ENCODE peak calls at places on chromosomes 11 and 22, in five cellular contexts. U, P, D, T and J are unnamed samples.

GRCh38 chr11:60363542-60364525 is 14.5 kb upstream of the MS4A7 start:
- DNase-seq in U (no peak), P (peak), D (peak), T (peak), J (peak)

GRCh38 chr11:68206211-68206610 is 6.9 kb downstream of the KMT5B start:
- DNase-seq in U (peak), P (no peak), D (peak), T (no peak), J (peak)

GRCh38 chr11:60895687-60896086 is 10.7 kb downstream of the PRPF19 start:
- DNase-seq in U (no peak), P (no peak), D (no peak), T (no peak), J (no peak)

GRCh38 chr11:118401880-118402590 is 629 bp downstream of the ATP5MG start:
- DNase-seq in U (no peak), P (no peak), D (peak), T (no peak), J (peak)

GRCh38 chr11:105045897-105046296 is 762 bp upstream of the CARD16 start:
- DNase-seq in U (no peak), P (no peak), D (peak), T (no peak), J (no peak)

GRCh38 chr11:68382358-68382998 is 70.1 kb downstream of the LRP5 start:
- DNase-seq in U (no peak), P (no peak), D (no peak), T (no peak), J (no peak)

GRCh38 chr11:98772799-98773198 is 247.9 kb upstream of the CNTN5 start:
- DNase-seq in U (no peak), P (no peak), D (no peak), T (no peak), J (no peak)

GRCh38 chr11:112017538-112017937 is 7.7 kb upstream of the DLAT start:
- DNase-seq in U (no peak), P (no peak), D (peak), T (no peak), J (peak)

GRCh38 chr11:17611503-17612220 is 64.6 kb downstream of the OTOG start:
- DNase-seq in U (no peak), P (peak), D (no peak), T (no peak), J (no peak)

GRCh38 chr11:125280646-125281045 is 116.1 kb downstream of the PKNOX2 start:
- DNase-seq in U (no peak), P (no peak), D (no peak), T (no peak), J (no peak)

GRCh38 chr11:13939952-13940610 is 22.4 kb upstream of the SPON1 start:
- DNase-seq in U (no peak), P (no peak), D (peak), T (no peak), J (peak)

GRCh38 chr22:45946805-45947600 is 30.0 kb downstream of the WNT7B start:
- DNase-seq in U (no peak), P (no peak), D (no peak), T (no peak), J (no peak)

GRCh38 chr11:80779907-80780615 is 1339.2 kb upstream of the TENM4 start:
- DNase-seq in U (no peak), P (no peak), D (no peak), T (no peak), J (no peak)

GRCh38 chr11:61153593-61154090 is 7.6 kb downstream of the VPS37C start:
- DNase-seq in U (no peak), P (no peak), D (no peak), T (no peak), J (no peak)

GRCh38 chr11:58485961-58486360 is 21.9 kb downstream of the OR5B21 start:
- DNase-seq in U (no peak), P (no peak), D (no peak), T (no peak), J (no peak)

GRCh38 chr11:16987205-16987568 is 27.0 kb downstream of the PLEKHA7 start:
- DNase-seq in U (no peak), P (peak), D (no peak), T (no peak), J (no peak)

GRCh38 chr11:15565846-15566245 is 451.1 kb downstream of the INSC start:
- DNase-seq in U (no peak), P (no peak), D (no peak), T (no peak), J (no peak)

GRCh38 chr11:130124096-130124495 is 35.5 kb upstream of the ST14 start:
- DNase-seq in U (peak), P (peak), D (peak), T (peak), J (peak)

GRCh38 chr11:68229601-68230000 is 16.5 kb upstream of the KMT5B start:
- DNase-seq in U (no peak), P (no peak), D (no peak), T (no peak), J (no peak)

GRCh38 chr11:8871283-8871775 is 39.7 kb upstream of the AKIP1 start:
- DNase-seq in U (no peak), P (peak), D (peak), T (peak), J (peak)

GRCh38 chr22:40932396-40932795 is 18.8 kb upstream of the RBX1 start:
- DNase-seq in U (no peak), P (no peak), D (no peak), T (no peak), J (no peak)

GRCh38 chr11:68260484-68260883 is 11.3 kb downstream of the C11orf24 start:
- DNase-seq in U (no peak), P (no peak), D (no peak), T (no peak), J (no peak)

GRCh38 chr11:10550503-10550902 is 9.5 kb upstream of the RNF141 start:
- DNase-seq in U (no peak), P (no peak), D (peak), T (no peak), J (peak)

GRCh38 chr11:120055646-120056045 is 82.3 kb downstream of the TRIM29 start:
- DNase-seq in U (no peak), P (no peak), D (no peak), T (peak), J (peak)

GRCh38 chr11:8023831-8024555 is 36.9 kb downstream of the EIF3F start:
- DNase-seq in U (no peak), P (no peak), D (peak), T (no peak), J (peak)

GRCh38 chr11:94665116-94665659 is 98.0 kb downstream of the PIWIL4 start:
- DNase-seq in U (no peak), P (no peak), D (no peak), T (no peak), J (no peak)

GRCh38 chr22:22884010-22884887 is 3.4 kb upstream of the IGLL5 start:
- DNase-seq in U (no peak), P (peak), D (peak), T (peak), J (peak)

GRCh38 chr11:61697764-61698163 is 17.6 kb downstream of the DAGLA start:
- DNase-seq in U (no peak), P (no peak), D (no peak), T (no peak), J (no peak)

GRCh38 chr11:62556102-62556871 is 9.7 kb upstream of the AHNAK start:
- DNase-seq in U (peak), P (peak), D (peak), T (peak), J (peak)

GRCh38 chr22:39215430-39216142 is 29.2 kb downstream of the PDGFB start:
- DNase-seq in U (peak), P (peak), D (no peak), T (no peak), J (no peak)

GRCh38 chr11:120153221-120153620 is 15.3 kb upstream of the TRIM29 start:
- DNase-seq in U (no peak), P (no peak), D (no peak), T (no peak), J (peak)

DNA sequence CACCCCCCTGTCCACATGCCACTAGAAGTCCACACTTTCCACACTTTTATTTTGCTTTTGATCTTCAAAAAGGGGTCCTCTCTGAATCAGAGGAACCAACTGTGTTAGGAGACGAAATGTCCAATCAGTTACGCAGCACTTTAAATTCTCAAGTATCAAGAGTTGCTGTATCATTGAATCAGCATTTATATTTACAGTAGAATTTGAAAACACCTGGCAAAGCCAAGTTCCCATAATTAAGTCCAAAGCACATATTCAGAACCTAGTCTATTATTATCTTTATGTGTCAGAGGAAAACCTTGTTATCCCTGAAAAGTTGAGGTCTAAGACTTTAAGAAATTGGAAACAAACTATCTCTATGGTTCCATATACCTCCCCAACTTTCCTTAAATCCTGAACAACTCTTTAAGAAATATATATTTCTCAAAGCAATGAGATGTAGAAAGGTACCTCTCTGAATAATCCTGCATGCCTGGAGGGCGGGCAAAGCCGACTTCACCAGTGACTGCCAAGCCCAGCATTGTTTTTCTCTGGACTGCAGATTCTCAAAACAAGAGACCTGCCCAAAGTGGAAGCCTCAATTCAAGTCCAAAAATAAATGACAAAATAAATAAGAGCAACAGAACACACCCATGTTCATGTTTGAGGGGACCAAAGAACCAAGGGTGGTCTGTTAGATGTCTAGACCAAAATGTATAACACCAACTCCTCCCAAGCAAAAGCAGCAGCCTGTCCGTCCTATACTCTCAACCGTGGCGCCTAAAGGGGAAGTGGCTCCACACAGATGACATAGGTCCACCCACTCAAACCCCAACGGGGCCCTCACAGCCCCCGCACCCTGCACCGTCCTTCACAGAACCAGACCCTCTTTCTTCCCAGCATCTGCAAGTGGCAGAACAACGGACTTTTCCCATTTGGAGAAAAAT is 76.0 kb upstream of the ARFGAP3 start:
- DNase-seq in U (peak), P (peak), D (no peak), T (no peak), J (no peak)
- H3K4me3 ChIP-seq in U (peak), P (no peak), D (peak), T (peak), J (no peak)

GRCh38 chr22:48782817-48783511 is 1044.7 kb downstream of the BRD1 start:
- DNase-seq in U (no peak), P (no peak), D (no peak), T (no peak), J (no peak)
- TF ChIP-seq CTCF in U (no peak), P (no peak), D (no peak), T (no peak), J (no peak)

DNA sequence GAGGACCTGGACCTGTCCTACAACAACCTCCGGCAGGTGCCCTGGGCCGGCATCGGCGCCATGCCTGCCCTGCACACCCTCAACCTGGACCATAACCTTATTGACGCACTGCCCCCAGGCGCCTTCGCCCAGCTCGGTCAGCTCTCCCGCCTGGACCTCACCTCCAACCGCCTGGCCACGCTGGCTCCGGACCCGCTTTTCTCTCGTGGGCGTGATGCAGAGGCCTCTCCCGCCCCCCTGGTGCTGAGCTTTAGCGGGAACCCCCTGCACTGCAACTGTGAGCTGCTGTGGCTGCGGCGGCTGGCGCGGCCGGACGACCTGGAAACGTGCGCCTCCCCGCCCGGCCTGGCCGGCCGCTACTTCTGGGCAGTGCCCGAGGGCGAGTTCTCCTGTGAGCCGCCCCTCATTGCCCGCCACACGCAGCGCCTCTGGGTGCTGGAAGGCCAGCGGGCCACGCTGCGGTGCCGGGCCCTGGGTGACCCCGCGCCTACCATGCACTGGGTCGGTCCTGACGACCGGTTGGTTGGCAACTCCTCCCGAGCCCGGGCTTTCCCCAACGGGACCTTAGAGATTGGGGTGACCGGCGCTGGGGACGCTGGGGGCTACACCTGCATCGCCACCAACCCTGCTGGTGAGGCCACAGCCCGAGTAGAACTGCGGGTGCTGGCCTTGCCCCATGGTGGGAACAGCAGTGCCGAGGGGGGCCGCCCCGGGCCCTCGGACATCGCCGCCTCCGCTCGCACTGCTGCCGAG is 1.5 kb downstream of the LRFN4 start:
- DNase-seq in U (peak), P (no peak), D (no peak), T (no peak), J (no peak)
- H3K4me3 ChIP-seq in U (no peak), P (no peak), D (no peak), T (no peak), J (no peak)

DNA sequence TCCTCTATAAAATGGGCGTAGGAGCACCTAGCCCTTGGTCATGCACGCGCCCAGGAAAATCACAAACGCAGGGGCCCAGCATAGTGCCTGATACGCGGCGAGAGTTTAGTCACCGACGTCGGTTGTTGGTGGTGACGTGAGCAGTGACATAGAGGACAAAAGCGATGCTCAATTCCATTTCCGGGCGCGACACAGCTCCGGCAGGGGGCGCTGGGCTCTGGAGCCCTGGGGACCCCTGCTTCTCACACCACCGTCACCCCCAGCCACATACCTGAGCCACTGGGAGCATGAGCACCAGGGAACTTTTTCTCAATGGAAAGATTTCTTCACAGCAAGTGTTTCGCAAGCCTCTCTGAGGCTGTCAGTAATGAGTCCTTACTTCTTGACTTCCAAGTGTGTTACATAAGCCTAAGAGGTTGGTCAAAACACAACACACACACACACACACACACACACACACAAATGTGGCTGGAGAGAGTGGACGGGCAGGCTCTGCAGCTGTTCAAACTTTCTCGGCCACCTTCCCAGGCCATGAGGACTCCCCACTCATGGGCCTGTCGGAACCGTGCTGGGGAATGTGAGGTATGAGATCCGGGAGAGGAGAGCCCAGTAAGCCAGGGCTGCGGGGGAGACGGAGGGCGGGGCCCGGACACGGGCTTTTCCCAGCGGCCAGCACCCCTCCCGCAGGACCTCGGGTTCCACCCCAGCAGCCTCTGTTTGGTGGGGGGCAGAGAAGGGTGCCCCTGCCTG is 36.9 kb upstream of the LINC01488 start:
- DNase-seq in U (peak), P (peak), D (peak), T (peak), J (peak)
- TF ChIP-seq CTCF in U (no peak), P (no peak), D (peak), T (no peak), J (peak)

DNA sequence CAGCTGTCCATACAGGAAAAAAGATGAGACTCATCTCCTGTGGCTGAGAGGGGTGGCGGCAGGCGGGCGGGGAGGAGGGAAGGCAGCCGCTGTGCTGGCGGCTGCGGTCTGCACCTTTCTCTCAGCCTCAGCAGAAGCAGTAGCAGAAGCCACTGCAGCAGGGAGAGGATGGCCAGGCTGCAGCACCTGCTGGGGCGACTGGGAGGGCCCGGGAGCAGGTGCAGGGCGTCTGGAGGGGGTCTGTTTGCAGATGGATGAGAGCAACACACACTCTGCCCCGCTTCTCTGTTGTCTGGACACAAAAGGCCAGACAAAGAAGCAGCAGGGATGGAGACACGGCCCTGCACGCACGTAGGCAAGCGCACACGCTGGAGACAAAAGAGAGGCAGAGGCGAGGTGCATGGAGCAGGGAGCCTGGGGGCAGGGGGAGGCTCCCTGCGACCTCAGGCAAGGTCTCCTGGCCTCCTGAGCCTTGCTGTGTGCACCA is 9.3 kb upstream of the MIAT start:
- DNase-seq in U (peak), P (no peak), D (no peak), T (no peak), J (no peak)
- H3K4me3 ChIP-seq in U (no peak), P (no peak), D (no peak), T (no peak), J (no peak)

GRCh38 chr11:78414321-78415051 is 3.1 kb downstream of the GAB2 start:
- DNase-seq in U (no peak), P (no peak), D (no peak), T (no peak), J (peak)

GRCh38 chr11:78415338-78415737 is 2.3 kb downstream of the GAB2 start:
- DNase-seq in U (no peak), P (no peak), D (no peak), T (no peak), J (no peak)

GRCh38 chr11:78417175-78417887 is at the start of gene GAB2:
- DNase-seq in U (peak), P (peak), D (no peak), T (no peak), J (no peak)

GRCh38 chr11:78417888-78418583 is 416 bp upstream of the GAB2 start:
- DNase-seq in U (peak), P (peak), D (peak), T (peak), J (peak)

DNA sequence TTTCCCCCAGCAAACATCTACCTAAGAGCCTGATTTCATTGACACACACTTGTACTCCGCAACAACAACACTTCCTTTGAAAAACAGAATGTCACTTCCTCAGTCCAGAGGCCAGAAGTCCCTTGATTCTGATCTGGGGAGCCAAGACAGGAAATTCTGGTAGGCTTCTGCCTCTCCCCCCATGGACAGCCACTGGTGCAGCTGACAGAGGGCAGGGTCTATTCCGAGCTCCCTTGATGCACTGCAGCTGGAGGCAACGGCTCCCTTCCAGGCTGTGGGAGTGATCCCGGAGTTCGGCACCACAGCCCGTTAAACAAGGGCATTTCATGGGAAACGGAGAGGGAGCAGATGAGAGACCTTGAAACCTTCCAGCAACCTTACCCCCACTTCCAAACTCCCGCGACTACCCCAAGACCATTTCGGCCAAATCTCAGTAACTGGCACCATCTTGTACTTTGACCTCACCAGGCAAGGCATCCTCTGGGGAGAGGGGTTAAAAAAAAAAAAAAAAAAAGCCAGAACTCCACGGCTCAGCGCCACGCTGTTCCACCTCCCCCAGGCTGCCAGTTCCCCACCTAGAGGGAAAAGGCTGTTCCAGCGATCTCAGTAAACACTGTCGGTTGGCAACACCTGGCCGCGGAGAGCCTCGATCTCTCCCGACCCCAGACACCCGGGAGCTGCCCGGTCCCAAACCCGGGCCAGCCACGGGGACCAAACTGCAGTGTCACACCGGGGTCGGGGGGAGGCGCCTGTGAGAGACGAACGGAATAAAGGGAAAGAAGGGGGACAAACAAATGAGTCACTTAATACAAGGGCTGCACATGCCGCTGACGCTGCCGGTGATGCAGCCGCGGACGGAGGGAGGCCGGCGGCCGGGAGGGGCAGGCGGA is 1.1 kb downstream of the GAB2 start:
- DNase-seq in U (peak), P (peak), D (peak), T (peak), J (peak)
- TF ChIP-seq CTCF in U (peak), P (peak), D (peak), T (peak), J (peak)

GRCh38 chr11:47258317-47258902 is 614 bp downstream of the NR1H3 start:
- DNase-seq in U (peak), P (no peak), D (no peak), T (no peak), J (no peak)
- H3K4me3 ChIP-seq in U (no peak), P (peak), D (peak), T (peak), J (no peak)